ENCODE peak calls at places on chromosome 2, in six cellular contexts. B is ELR; Q is activated T-helper 1 cell treated with anti-CD3 and anti-CD28 coated beads, Interleukin-2, amount 50 U/mL, for 16 hours; G is sciatic nerve; O is GM10248; H is stimulated activated effector memory CD8-positive, alpha-beta T cell treated with anti-CD3 and anti-CD28 coated beads, Interleukin-12 subunit alpha, Interleukin-12 subunit beta, amount 100 ng/mL, for 72 hours. A is an unnamed sample.

GRCh38 chr2:117855886-117856285 is 41.4 kb downstream of the DDX18 start:
- DNase-seq in H (no peak), G (no peak), O (no peak), B (peak), Q (no peak), A (peak)

GRCh38 chr2:84969511-84970265 is 1.3 kb upstream of the KCMF1 start:
- DNase-seq in G (no peak), B (peak), H (peak), Q (no peak), O (no peak), A (peak)

GRCh38 chr2:28661589-28662001 is 90.0 kb upstream of the PPP1CB start:
- DNase-seq in G (no peak), B (peak), H (no peak), O (no peak), Q (no peak), A (peak)

GRCh38 chr2:62831729-62832128 is 126.2 kb downstream of the EHBP1 start:
- DNase-seq in G (no peak), Q (no peak), B (no peak), O (peak), H (no peak), A (no peak)

GRCh38 chr2:127829845-127830246 is 18.9 kb upstream of the WDR33 start:
- DNase-seq in Q (no peak), B (no peak), H (peak), O (peak), G (no peak), A (peak)

GRCh38 chr2:17540813-17541513 is 467 bp downstream of the VSNL1 start:
- DNase-seq in O (no peak), G (no peak), Q (no peak), B (no peak), H (no peak), A (no peak)

GRCh38 chr2:24611626-24612025 is 120.6 kb downstream of the NCOA1 start:
- DNase-seq in Q (no peak), O (no peak), H (no peak), G (no peak), B (no peak), A (no peak)

GRCh38 chr2:153622285-153622684 is 143.7 kb upstream of the RPRM start:
- DNase-seq in O (no peak), H (no peak), B (peak), G (no peak), Q (no peak), A (no peak)

GRCh38 chr2:174066871-174067270 is 101.7 kb upstream of the SP3 start:
- DNase-seq in O (no peak), Q (no peak), G (no peak), B (peak), H (peak), A (no peak)